ENCODE peak calls at places on chromosomes 5 and 9, in nine cellular contexts. H is iPS DF 6.9; O is brain microvascular endothelial cell; Q is left lung; X is naive thymus-derived CD4-positive, alpha-beta T cell; N is dorsolateral prefrontal cortex; Y is body of pancreas; P is H7; W is neuronal stem cell. C is an unnamed sample.
A peak's percentile ranks its signal among the peaks of the same experiment; 100 is the strongest.

GRCh38 chr9:15211160-15211993 is 95.6 kb downstream of the TTC39B start:
- DNase-seq in H (peak; percentile 67), O (peak; percentile 82), Q (peak; percentile 45), X (peak; percentile 65), N (peak; percentile 68), Y (peak; percentile 61), P (peak; percentile 52), W (peak; percentile 67), C (peak; percentile 71)

GRCh38 chr9:96150324-96151023 is 151.5 kb downstream of the HSD17B3 start:
- DNase-seq in H (no peak), O (no peak), Q (no peak), X (peak; percentile 10), N (no peak), Y (peak; percentile 26), P (no peak), W (no peak), C (peak; percentile 55)

GRCh38 chr5:167555771-167556170 is 735.7 kb upstream of the WWC1 start:
- DNase-seq in H (no peak), O (no peak), Q (no peak), X (no peak), N (no peak), Y (no peak), P (no peak), W (no peak), C (no peak)

GRCh38 chr9:133971121-133971951 is 20.8 kb downstream of the VAV2 start:
- DNase-seq in H (no peak), O (no peak), Q (no peak), X (no peak), N (no peak), Y (peak; percentile 41), P (peak; percentile 79), W (no peak), C (no peak)

GRCh38 chr5:83724001-83724400 is 3.3 kb upstream of the HAPLN1 start:
- DNase-seq in H (no peak), O (no peak), Q (no peak), X (no peak), N (no peak), Y (no peak), P (no peak), W (no peak), C (no peak)

GRCh38 chr5:161850491-161850890 is 2.6 kb downstream of the GABRA1 start:
- DNase-seq in H (no peak), O (no peak), Q (no peak), X (no peak), N (peak; percentile 37), Y (no peak), P (no peak), W (no peak), C (no peak)

GRCh38 chr5:113572716-113573115 is 59.2 kb downstream of the YTHDC2 start:
- DNase-seq in H (no peak), O (no peak), Q (no peak), X (no peak), N (no peak), Y (no peak), P (no peak), W (no peak), C (no peak)

GRCh38 chr9:100679834-100680233 is 102.0 kb downstream of the CAVIN4 start:
- DNase-seq in H (no peak), O (no peak), Q (no peak), X (no peak), N (no peak), Y (no peak), P (no peak), W (no peak), C (no peak)

GRCh38 chr9:121573717-121574485 is 74.3 kb upstream of the GGTA1 start:
- DNase-seq in H (no peak), O (no peak), Q (no peak), X (no peak), N (peak; percentile 73), Y (no peak), P (peak; percentile 51), W (no peak), C (no peak)

GRCh38 chr5:37668524-37669047 is 171.3 kb downstream of the GDNF start:
- DNase-seq in H (no peak), O (peak; percentile 99), Q (peak; percentile 72), X (no peak), N (no peak), Y (peak; percentile 73), P (no peak), W (no peak), C (no peak)

GRCh38 chr9:132823370-132824144 is 54.5 kb downstream of the AK8 start:
- DNase-seq in H (no peak), O (no peak), Q (no peak), X (no peak), N (no peak), Y (no peak), P (no peak), W (no peak), C (peak; percentile 89)

GRCh38 chr9:109463924-109464625 is 34.0 kb downstream of the PTPN3 start:
- DNase-seq in H (no peak), O (no peak), Q (no peak), X (no peak), N (no peak), Y (no peak), P (no peak), W (no peak), C (peak; percentile 44)

GRCh38 chr9:121876212-121876611 is 216.9 kb downstream of the TTLL11 start:
- DNase-seq in H (no peak), O (no peak), Q (no peak), X (no peak), N (no peak), Y (no peak), P (no peak), W (no peak), C (no peak)

GRCh38 chr5:10854526-10855277 is 93.7 kb upstream of the DAP start:
- DNase-seq in H (no peak), O (no peak), Q (peak; percentile 50), X (no peak), N (no peak), Y (no peak), P (no peak), W (no peak), C (no peak)

GRCh38 chr5:135569755-135570452 is 8.9 kb downstream of the CXCL14 start:
- DNase-seq in H (no peak), O (peak; percentile 26), Q (no peak), X (no peak), N (no peak), Y (peak; percentile 58), P (peak; percentile 85), W (no peak), C (peak; percentile 18)

GRCh38 chr5:33612386-33612785 is 171.6 kb downstream of the TARS1 start:
- DNase-seq in H (no peak), O (peak; percentile 58), Q (no peak), X (no peak), N (no peak), Y (no peak), P (no peak), W (no peak), C (no peak)

GRCh38 chr9:123974471-123974870 is 37.1 kb upstream of the LHX2 start:
- DNase-seq in H (no peak), O (no peak), Q (no peak), X (no peak), N (no peak), Y (no peak), P (peak; percentile 48), W (no peak), C (no peak)

GRCh38 chr5:17880869-17881268 is 246.6 kb downstream of the TAF11L14 start:
- DNase-seq in H (no peak), O (no peak), Q (no peak), X (no peak), N (no peak), Y (no peak), P (no peak), W (no peak), C (no peak)

GRCh38 chr5:68395844-68396523 is 180.4 kb downstream of the PIK3R1 start:
- DNase-seq in H (no peak), O (no peak), Q (no peak), X (no peak), N (no peak), Y (peak; percentile 58), P (no peak), W (no peak), C (no peak)

DNA sequence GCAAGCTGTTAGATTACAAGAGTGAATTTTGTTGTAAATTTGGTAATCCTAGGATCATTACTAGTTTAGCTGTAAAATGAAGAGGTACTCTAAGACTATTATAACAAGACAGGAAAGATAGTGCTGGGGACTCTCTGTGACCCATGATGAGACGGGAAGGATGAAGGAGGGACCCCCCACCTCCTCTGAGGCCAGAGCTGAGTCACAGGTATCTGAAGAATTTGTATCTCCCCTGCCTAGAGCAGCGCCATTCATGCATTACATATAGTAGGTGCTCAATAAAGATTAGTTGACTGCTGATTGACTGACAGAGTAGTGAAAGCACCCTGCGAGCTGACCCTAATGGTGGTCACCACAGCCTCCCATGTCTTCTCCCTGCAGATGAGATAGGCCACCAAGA is 202.8 kb downstream of the SNX18 start:
- DNase-seq in H (no peak), O (no peak), Q (no peak), X (no peak), N (no peak), Y (no peak), P (no peak), W (no peak), C (no peak)
- H3K4me3 ChIP-seq in H (no peak overlapping the region), O (no peak overlapping the region), Q (no peak overlapping the region), X (no peak overlapping the region), N (no peak overlapping the region), Y (no peak overlapping the region), P (no peak overlapping the region), W (no peak overlapping the region), C (no peak overlapping the region)

GRCh38 chr9:129027224-129027684 is 877 bp downstream of the SH3GLB2 start:
- DNase-seq in H (no peak), O (no peak), Q (no peak), X (no peak), N (no peak), Y (no peak), P (peak; percentile 69), W (no peak), C (no peak)
- H3K4me3 ChIP-seq in H (peak overlapping the region; percentile 66), O (peak overlapping the region; percentile 66), Q (peak overlapping the region; percentile 69), X (peak overlapping the region; percentile 76), N (peak overlapping the region; percentile 94), Y (peak overlapping the region; percentile 21), P (peak overlapping the region; percentile 87), W (peak overlapping the region; percentile 78), C (peak overlapping the region; percentile 86)

GRCh38 chr9:94971378-94972131 is 245.1 kb downstream of the AOPEP start:
- DNase-seq in H (no peak), O (no peak), Q (no peak), X (no peak), N (no peak), Y (peak; percentile 75), P (no peak), W (no peak), C (no peak)
- H3K4me3 ChIP-seq in H (no peak overlapping the region), O (no peak overlapping the region), Q (no peak overlapping the region), X (no peak overlapping the region), N (no peak overlapping the region), Y (no peak overlapping the region), P (no peak overlapping the region), W (no peak overlapping the region), C (no peak overlapping the region)

DNA sequence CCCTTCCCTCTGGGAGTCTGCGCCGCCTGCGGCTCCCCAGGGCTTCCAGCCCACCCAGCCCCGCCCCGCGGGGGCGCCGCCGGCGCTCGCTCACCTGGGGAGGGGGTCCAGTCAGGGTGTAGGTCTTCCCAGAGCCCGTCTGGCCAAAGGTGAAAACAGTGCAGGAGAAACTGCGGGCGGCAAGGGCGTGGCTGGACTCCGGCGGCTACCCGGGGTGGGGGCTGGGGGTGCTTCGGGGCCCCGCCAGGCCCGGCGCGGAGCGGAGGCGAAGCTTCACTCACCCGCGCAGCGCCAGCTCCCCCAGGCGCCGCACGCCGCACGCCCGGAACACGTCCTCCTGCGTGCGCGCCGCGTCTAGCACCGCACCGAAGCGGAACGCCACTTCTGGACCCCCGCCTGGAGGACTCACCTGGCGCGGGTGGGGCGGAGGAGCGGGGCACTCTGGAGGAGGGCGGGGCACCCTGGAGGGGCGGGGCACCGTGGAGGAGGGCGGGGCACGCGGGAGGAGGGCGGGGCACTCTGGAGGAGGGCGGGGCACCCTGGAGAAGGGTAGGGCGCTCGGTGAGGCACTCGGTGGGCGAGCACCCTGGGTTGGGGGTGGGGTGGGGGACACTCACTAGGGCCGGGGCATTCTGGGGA is 952 bp downstream of the KIF12 start:
- DNase-seq in H (no peak), O (no peak), Q (no peak), X (peak; percentile 4), N (peak; percentile 17), Y (peak; percentile 80), P (peak; percentile 97), W (peak; percentile 42), C (no peak)
- H3K4me3 ChIP-seq in H (peak overlapping the region; percentile 62), O (peak overlapping the region; percentile 31), Q (peak overlapping the region; percentile 41), X (no peak overlapping the region), N (peak overlapping the region; percentile 53), Y (peak overlapping the region; percentile 51), P (peak overlapping the region; percentile 61), W (no peak overlapping the region), C (no peak overlapping the region)

C was measured in Jurkat, Clone E6-1.